ENCODE peak calls at places on chromosome 5, in seven cellular contexts. T, Z, B, E, Y, Q and A are unnamed samples.

GRCh38 chr5:174371600-174372094 is 326.1 kb downstream of the NSG2 start:
- DNase-seq in T (peak; percentile 61), Z (no peak), B (no peak), E (no peak), Y (no peak), Q (no peak), A (no peak)

GRCh38 chr5:149552038-149552494 is 827 bp upstream of the CSNK1A1 start:
- DNase-seq in T (no peak), Z (no peak), B (no peak), E (no peak), Y (no peak), Q (no peak), A (no peak)

GRCh38 chr5:142358121-142358520 is 33.3 kb upstream of the SPRY4 start:
- DNase-seq in T (no peak), Z (no peak), B (no peak), E (no peak), Y (no peak), Q (no peak), A (no peak)

GRCh38 chr5:119483155-119483554 is 30.9 kb downstream of the HSD17B4 start:
- DNase-seq in T (no peak), Z (no peak), B (peak; percentile 54), E (no peak), Y (no peak), Q (no peak), A (no peak)

GRCh38 chr5:139650031-139650688 is 2.0 kb downstream of the CXXC5 start:
- DNase-seq in T (no peak), Z (no peak), B (peak; percentile 74), E (no peak), Y (peak; percentile 50), Q (no peak), A (peak; percentile 26)

GRCh38 chr5:91072891-91073290 is 310.2 kb downstream of the ARRDC3 start:
- DNase-seq in T (no peak), Z (no peak), B (no peak), E (no peak), Y (no peak), Q (no peak), A (no peak)

GRCh38 chr5:65837139-65837538 is 89.2 kb upstream of the ERBIN start:
- DNase-seq in T (no peak), Z (no peak), B (no peak), E (no peak), Y (no peak), Q (no peak), A (no peak)

GRCh38 chr5:172881691-172882370 is 47.8 kb downstream of the ERGIC1 start:
- DNase-seq in T (peak; percentile 92), Z (no peak), B (no peak), E (no peak), Y (peak; percentile 79), Q (peak; percentile 61), A (no peak)

GRCh38 chr5:131998431-131999040 is 12.9 kb downstream of the ACSL6 start:
- DNase-seq in T (no peak), Z (no peak), B (no peak), E (no peak), Y (peak; percentile 14), Q (no peak), A (no peak)

GRCh38 chr5:174044855-174045254 is 651 bp upstream of the NSG2 start:
- DNase-seq in T (no peak), Z (no peak), B (no peak), E (no peak), Y (no peak), Q (no peak), A (no peak)

GRCh38 chr5:74576941-74577456 is 63.5 kb downstream of the ENC1 start:
- DNase-seq in T (no peak), Z (peak; percentile 27), B (peak; percentile 20), E (no peak), Y (no peak), Q (peak; percentile 79), A (no peak)

GRCh38 chr5:76785493-76785892 is 33.3 kb upstream of the F2RL1 start:
- DNase-seq in T (peak; percentile 51), Z (no peak), B (no peak), E (no peak), Y (no peak), Q (peak; percentile 78), A (peak; percentile 68)

GRCh38 chr5:174511711-174512253 is 212.6 kb upstream of the MSX2 start:
- DNase-seq in T (no peak), Z (no peak), B (no peak), E (no peak), Y (no peak), Q (no peak), A (peak; percentile 6)

GRCh38 chr5:179404321-179405053 is 59.2 kb upstream of the ADAMTS2 start:
- DNase-seq in T (peak; percentile 35), Z (no peak), B (no peak), E (no peak), Y (no peak), Q (no peak), A (no peak)

GRCh38 chr5:138641547-138642298 is 66.5 kb upstream of the HSPA9 start:
- DNase-seq in T (peak; percentile 87), Z (peak; percentile 44), B (peak; percentile 90), E (peak; percentile 15), Y (peak; percentile 75), Q (peak; percentile 64), A (peak; percentile 66)

GRCh38 chr5:98424681-98425454 is 348.6 kb upstream of the RGMB start:
- DNase-seq in T (no peak), Z (no peak), B (no peak), E (no peak), Y (no peak), Q (no peak), A (no peak)

GRCh38 chr5:111679611-111680010 is 77.4 kb downstream of the NREP start:
- DNase-seq in T (no peak), Z (no peak), B (no peak), E (no peak), Y (no peak), Q (no peak), A (no peak)

GRCh38 chr5:111676926-111677415 is 80.0 kb downstream of the NREP start:
- DNase-seq in T (no peak), Z (no peak), B (no peak), E (no peak), Y (no peak), Q (no peak), A (no peak)

GRCh38 chr5:111681791-111682190 is 75.2 kb downstream of the NREP start:
- DNase-seq in T (no peak), Z (no peak), B (no peak), E (no peak), Y (no peak), Q (no peak), A (no peak)

GRCh38 chr5:111680737-111681413 is 76.1 kb downstream of the NREP start:
- DNase-seq in T (peak; percentile 90), Z (no peak), B (no peak), E (peak; percentile 65), Y (no peak), Q (peak; percentile 99), A (peak; percentile 67)

DNA sequence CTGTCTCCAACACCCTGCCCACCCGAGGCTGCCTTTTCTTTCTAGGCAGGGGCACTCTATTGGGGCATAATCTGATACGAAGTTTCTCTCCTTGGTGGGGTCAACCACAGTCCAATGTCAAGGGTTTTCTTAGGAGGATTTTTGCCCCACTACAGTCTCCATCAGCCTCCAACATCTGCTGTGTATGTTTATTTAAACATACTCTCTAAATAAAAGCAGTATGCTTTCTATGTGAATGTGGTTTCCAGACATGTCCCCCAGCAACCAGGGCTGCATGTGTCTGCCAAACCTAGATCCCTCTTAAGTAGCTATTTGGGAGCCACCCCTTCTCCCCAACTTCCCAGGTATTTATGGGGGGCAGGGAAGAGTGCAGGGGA is 75.6 kb downstream of the NREP start:
- DNase-seq in T (no peak), Z (no peak), B (no peak), E (no peak), Y (no peak), Q (no peak), A (no peak)
- H3K4me3 ChIP-seq in T (no peak overlapping the region), Z (no peak overlapping the region), B (no peak overlapping the region), E (peak overlapping the region; percentile 10), Y (no peak overlapping the region), Q (no peak overlapping the region), A (no peak overlapping the region)

DNA sequence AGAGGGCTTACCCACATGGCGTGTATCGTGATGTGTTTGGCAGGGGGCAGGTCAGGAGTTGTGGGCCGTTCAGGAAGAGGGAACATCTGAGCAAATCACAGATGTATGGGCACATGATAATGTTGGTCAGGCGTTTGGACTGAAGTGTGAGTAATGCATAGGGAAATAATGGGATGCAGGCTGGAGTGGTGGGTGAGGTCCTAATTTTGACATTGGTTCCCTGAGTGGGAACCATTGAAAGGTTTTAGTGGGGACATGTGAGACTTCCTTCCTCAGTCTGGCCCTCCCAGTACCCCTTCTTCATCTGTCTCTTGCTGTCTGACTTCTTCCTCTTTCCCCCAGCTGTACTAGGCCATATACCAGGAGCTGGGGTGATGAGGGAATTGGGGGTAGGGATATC is 7.6 kb downstream of the OTULIN start:
- DNase-seq in T (no peak), Z (no peak), B (no peak), E (no peak), Y (no peak), Q (no peak), A (no peak)
- H3K4me1 ChIP-seq in T (peaks cover 3% of the 10 kb centered on the region), Z (peaks cover 32% of the 10 kb centered on the region), B (peaks cover 6% of the 10 kb centered on the region), E (peaks cover 21% of the 10 kb centered on the region), Y (peaks cover 91% of the 10 kb centered on the region), Q (peaks cover 9% of the 10 kb centered on the region), A (peaks cover 18% of the 10 kb centered on the region)

GRCh38 chr5:151066920-151067319 is 13.9 kb downstream of the TNIP1 start:
- DNase-seq in T (no peak), Z (no peak), B (no peak), E (no peak), Y (no peak), Q (no peak), A (no peak)
- H3K36me3 ChIP-seq in T (peaks cover 98% of the 10 kb centered on the region), Z (peaks cover 5% of the 10 kb centered on the region), B (no peaks in the 10 kb centered on the region), E (no peaks in the 10 kb centered on the region), Y (peaks cover 41% of the 10 kb centered on the region), Q (peaks cover 3% of the 10 kb centered on the region), A (peaks cover 6% of the 10 kb centered on the region)

GRCh38 chr5:167814828-167815227 is 476.6 kb upstream of the WWC1 start:
- DNase-seq in T (peak; percentile 95), Z (no peak), B (peak; percentile 98), E (no peak), Y (no peak), Q (no peak), A (no peak)
- H3K4me3 ChIP-seq in T (no peak overlapping the region), Z (no peak overlapping the region), B (no peak overlapping the region), E (no peak overlapping the region), Y (no peak overlapping the region), Q (no peak overlapping the region), A (no peak overlapping the region)

DNA sequence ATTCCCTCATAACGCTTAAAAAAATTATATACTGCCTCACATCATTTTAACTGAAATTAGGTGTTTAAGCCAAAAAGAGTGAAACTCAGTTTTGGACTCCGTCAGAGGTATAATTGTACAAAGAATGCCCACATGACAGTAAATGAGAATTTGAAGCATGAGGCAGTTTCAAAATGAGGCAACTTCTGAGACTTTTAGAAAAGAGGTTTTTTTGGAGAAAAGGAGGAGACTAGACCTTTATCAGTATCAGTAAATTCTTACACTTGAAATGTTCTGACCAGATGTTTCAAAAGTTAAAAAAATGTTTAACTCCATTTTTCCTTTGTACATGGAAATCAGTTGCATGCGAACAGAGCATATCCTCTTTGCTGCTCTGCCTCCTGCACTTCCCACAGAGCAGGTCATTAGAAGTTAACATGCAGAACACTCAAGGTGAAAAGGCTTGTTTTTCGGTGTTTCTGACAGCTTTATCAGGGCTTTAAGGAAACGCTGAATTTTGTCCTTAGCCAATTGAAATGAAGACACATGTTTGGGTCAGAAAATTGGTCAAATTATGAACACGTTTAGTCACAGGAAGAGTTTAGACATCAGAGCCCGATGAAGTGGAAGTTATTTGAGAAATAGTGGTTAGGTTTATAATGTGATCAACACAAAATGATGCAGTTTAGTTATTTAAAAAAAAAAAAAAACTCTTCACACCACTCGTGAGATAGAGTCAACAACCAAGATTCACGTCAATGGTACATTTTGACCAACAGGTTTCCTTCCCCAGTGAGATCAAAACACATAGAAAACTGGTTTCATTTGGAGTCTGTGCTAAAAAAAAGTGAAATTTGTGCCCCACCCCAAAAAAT is 59.5 kb downstream of the PIK3R1 start:
- DNase-seq in T (no peak), Z (no peak), B (no peak), E (no peak), Y (no peak), Q (no peak), A (no peak)
- H3K4me1 ChIP-seq in T (peaks cover 5% of the 10 kb centered on the region), Z (peaks cover 64% of the 10 kb centered on the region), B (no peaks in the 10 kb centered on the region), E (peaks cover 19% of the 10 kb centered on the region), Y (peaks cover 28% of the 10 kb centered on the region), Q (no peaks in the 10 kb centered on the region), A (no peaks in the 10 kb centered on the region)